ENCODE peak calls at places on chromosomes 7 and 10, in five cellular contexts. L, G, Y, J and Z are unnamed samples.

GRCh38 chr7:143416565-143417149 is 8.0 kb upstream of the EPHA1 start:
- DNase-seq in L (no peak), G (peak), Y (no peak), J (no peak), Z (peak)

GRCh38 chr7:91759205-91759863 is 121.2 kb downstream of the MTERF1 start:
- DNase-seq in L (no peak), G (peak), Y (no peak), J (peak), Z (no peak)

GRCh38 chr10:75211007-75211735 is 575 bp downstream of the VDAC2 start:
- DNase-seq in L (no peak), G (peak), Y (no peak), J (peak), Z (peak)

GRCh38 chr10:69315100-69315542 is 36.8 kb downstream of the HK1 start:
- DNase-seq in L (no peak), G (no peak), Y (no peak), J (no peak), Z (no peak)

GRCh38 chr7:111990597-111990996 is 215.6 kb downstream of the DOCK4 start:
- DNase-seq in L (no peak), G (no peak), Y (no peak), J (no peak), Z (no peak)

GRCh38 chr7:45163692-45164052 is 6.1 kb downstream of the RAMP3 start:
- DNase-seq in L (no peak), G (no peak), Y (no peak), J (no peak), Z (no peak)

GRCh38 chr10:35335718-35336083 is 608 bp upstream of the CCNY start:
- DNase-seq in L (no peak), G (peak), Y (no peak), J (peak), Z (no peak)

GRCh38 chr7:106679153-106679931 is 18.4 kb upstream of the CCDC71L start:
- DNase-seq in L (peak), G (peak), Y (no peak), J (peak), Z (peak)

GRCh38 chr7:112958775-112959174 is 127.9 kb downstream of the GPR85 start:
- DNase-seq in L (no peak), G (no peak), Y (no peak), J (no peak), Z (no peak)

GRCh38 chr10:95221124-95221523 is 27.1 kb downstream of the ACSM6 start:
- DNase-seq in L (no peak), G (no peak), Y (no peak), J (peak), Z (no peak)

GRCh38 chr10:95220539-95220938 is 26.5 kb downstream of the ACSM6 start:
- DNase-seq in L (no peak), G (no peak), Y (no peak), J (no peak), Z (no peak)

GRCh38 chr10:95229724-95230627 is 35.9 kb downstream of the ACSM6 start:
- DNase-seq in L (no peak), G (no peak), Y (no peak), J (peak), Z (no peak)

GRCh38 chr10:95225136-95225535 is 31.1 kb downstream of the ACSM6 start:
- DNase-seq in L (no peak), G (no peak), Y (no peak), J (no peak), Z (no peak)
- TF ChIP-seq CTCF in L (no peak), G (no peak), Y (no peak), J (no peak), Z (no peak)

DNA sequence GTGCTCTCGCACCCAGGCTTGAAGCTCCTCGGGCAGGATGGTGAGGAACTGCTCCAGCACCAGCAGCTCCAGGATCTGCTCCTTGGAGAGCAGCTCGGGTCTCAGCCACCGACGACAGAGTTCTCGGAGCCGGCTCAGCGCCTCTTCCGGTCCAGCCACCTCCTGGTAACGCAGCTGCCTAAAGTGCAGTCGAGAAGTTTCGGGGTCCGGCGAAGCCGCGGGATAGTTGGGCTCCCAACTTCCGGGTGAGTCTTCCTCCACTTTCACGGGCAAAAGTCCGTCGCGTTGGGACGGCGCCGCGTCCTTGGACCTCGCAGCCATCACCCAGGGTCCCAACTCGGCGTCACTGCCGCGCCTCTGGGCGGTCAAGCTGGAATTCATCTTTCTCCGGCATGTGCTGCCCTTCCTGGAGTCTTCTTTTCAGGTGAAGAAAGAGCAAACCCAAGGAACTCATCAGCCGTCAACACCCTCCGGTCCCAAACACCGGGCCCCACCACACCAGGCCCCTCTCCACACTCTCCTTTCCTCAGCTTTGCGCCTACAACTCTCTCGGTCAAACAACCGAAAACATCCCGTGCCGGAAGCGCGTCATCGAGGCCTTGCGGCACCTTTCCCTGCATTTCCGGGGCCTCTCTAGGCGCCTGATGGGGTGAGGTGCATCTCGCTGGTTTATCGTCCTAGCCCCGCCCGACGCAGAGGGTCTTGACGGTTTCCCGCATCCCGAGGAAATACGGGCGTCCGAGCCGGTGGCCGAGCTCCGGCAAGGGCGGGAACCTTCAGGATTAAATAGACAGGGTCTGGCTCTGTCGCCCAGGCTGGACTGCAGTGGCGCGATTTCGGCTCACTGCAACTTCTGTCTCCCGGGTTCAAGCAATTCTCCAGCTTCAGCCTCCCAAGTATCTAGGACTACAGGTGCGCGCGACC is at the start of gene ZNF394:
- DNase-seq in L (peak), G (peak), Y (peak), J (peak), Z (peak)
- TF ChIP-seq CTCF in L (no peak), G (no peak), Y (no peak), J (no peak), Z (no peak)

GRCh38 chr7:41315764-41316163 is 387.1 kb downstream of the INHBA start:
- DNase-seq in L (no peak), G (peak), Y (no peak), J (no peak), Z (no peak)
- TF ChIP-seq CTCF in L (no peak), G (peak), Y (peak), J (no peak), Z (no peak)

GRCh38 chr10:78398385-78398784 is 364.7 kb downstream of the RPS24 start:
- DNase-seq in L (no peak), G (no peak), Y (no peak), J (no peak), Z (no peak)
- TF ChIP-seq CTCF in L (no peak), G (no peak), Y (no peak), J (no peak), Z (no peak)

DNA sequence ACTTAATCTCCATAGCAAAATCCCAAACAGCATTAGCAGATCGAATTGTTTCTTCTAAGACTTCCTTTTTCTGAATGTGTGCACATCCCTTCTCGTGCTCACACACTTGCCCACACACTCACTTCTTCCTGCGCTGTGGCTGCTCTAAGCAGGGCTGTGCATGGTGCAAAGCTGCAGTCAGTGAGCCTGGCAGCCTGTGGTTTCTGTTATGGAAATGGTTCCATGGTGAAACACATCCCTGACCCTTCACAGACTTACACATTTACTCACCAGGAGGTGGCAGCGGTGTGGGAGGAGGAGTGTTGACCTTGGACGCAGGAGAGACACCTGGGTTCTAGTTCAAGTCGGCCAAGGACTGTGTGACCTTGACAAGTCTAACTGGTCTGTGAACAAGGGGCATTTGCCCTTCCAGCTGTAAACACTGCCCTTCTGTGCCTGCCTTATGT is 24.9 kb downstream of the MTURN start:
- DNase-seq in L (peak), G (peak), Y (no peak), J (peak), Z (no peak)
- TF ChIP-seq CTCF in L (no peak), G (no peak), Y (peak), J (peak), Z (no peak)

GRCh38 chr7:129664029-129665012 is 52.8 kb downstream of the NRF1 start:
- DNase-seq in L (no peak), G (peak), Y (no peak), J (peak), Z (peak)
- TF ChIP-seq CTCF in L (peak), G (peak), Y (peak), J (peak), Z (peak)